ENCODE peak calls at places on chromosome 16, in eight cellular contexts. X is psoas muscle; O is stimulated activated CD4-positive, alpha-beta T cell treated with anti-CD3 and anti-CD28 coated beads, Interleukin-1b, Interleukin-23, amount 100 ng/mL, for 1 hour; Z is HEK293T; V is stomach; I is GM04504; C is activated gamma-delta T cell treated with Interleukin-2 at 50 U/mL for 16 hours; K is GOT3. N is an unnamed sample.

GRCh38 chr16:48452991-48453760 is 68.0 kb upstream of the SIAH1 start:
- DNase-seq in X (peak), O (no peak), Z (no peak), V (no peak), I (no peak), C (no peak), K (no peak), N (no peak)

GRCh38 chr16:30896203-30896889 is at the start of gene CTF1:
- DNase-seq in X (peak), O (no peak), Z (peak), V (peak), I (peak), C (no peak), K (no peak), N (peak)

GRCh38 chr16:67716097-67716496 is 3.0 kb downstream of the GFOD2 start:
- DNase-seq in X (no peak), O (no peak), Z (no peak), V (no peak), I (no peak), C (no peak), K (no peak), N (no peak)

GRCh38 chr16:70659953-70660671 is 13.8 kb downstream of the IL34 start:
- DNase-seq in X (no peak), O (no peak), Z (no peak), V (no peak), I (no peak), C (no peak), K (no peak), N (no peak)

GRCh38 chr16:29230671-29231091 is 175.8 kb downstream of the NPIPB11 start:
- DNase-seq in X (no peak), O (no peak), Z (no peak), V (no peak), I (no peak), C (no peak), K (no peak), N (no peak)

GRCh38 chr16:73056911-73057310 is 9.0 kb upstream of the ZFHX3 start:
- DNase-seq in X (no peak), O (no peak), Z (no peak), V (no peak), I (no peak), C (no peak), K (no peak), N (no peak)

GRCh38 chr16:23836404-23837291 is 865 bp downstream of the PRKCB start:
- DNase-seq in X (peak), O (no peak), Z (peak), V (peak), I (no peak), C (peak), K (no peak), N (peak)

GRCh38 chr16:75361936-75362335 is 71.4 kb downstream of the CFDP1 start:
- DNase-seq in X (no peak), O (no peak), Z (no peak), V (no peak), I (no peak), C (no peak), K (no peak), N (no peak)

GRCh38 chr16:87603684-87604571 is 1.6 kb downstream of the JPH3 start:
- DNase-seq in X (no peak), O (no peak), Z (no peak), V (no peak), I (no peak), C (no peak), K (no peak), N (no peak)

GRCh38 chr16:16025214-16025968 is 76.0 kb downstream of the ABCC1 start:
- DNase-seq in X (no peak), O (peak), Z (no peak), V (no peak), I (peak), C (peak), K (no peak), N (peak)

GRCh38 chr16:20901068-20901440 is 483 bp downstream of the LYRM1 start:
- DNase-seq in X (no peak), O (no peak), Z (no peak), V (no peak), I (no peak), C (no peak), K (no peak), N (no peak)

GRCh38 chr16:68234188-68235104 is 1.5 kb downstream of the ESRP2 start:
- DNase-seq in X (peak), O (no peak), Z (no peak), V (peak), I (no peak), C (no peak), K (no peak), N (peak)

GRCh38 chr16:67482260-67482924 is 955 bp downstream of the AGRP start:
- DNase-seq in X (no peak), O (no peak), Z (no peak), V (no peak), I (no peak), C (no peak), K (no peak), N (no peak)

GRCh38 chr16:27448531-27449433 is 46.8 kb downstream of the IL21R start:
- DNase-seq in X (no peak), O (no peak), Z (no peak), V (no peak), I (no peak), C (no peak), K (no peak), N (no peak)

GRCh38 chr16:57590654-57591085 is 37.8 kb upstream of the ADGRG1 start:
- DNase-seq in X (no peak), O (no peak), Z (no peak), V (no peak), I (peak), C (no peak), K (no peak), N (no peak)

GRCh38 chr16:70018254-70018653 is 67.1 kb downstream of the CLEC18A start:
- DNase-seq in X (no peak), O (no peak), Z (peak), V (no peak), I (no peak), C (peak), K (no peak), N (no peak)

GRCh38 chr16:15915555-15916081 is 27.2 kb upstream of the CEP20 start:
- DNase-seq in X (no peak), O (no peak), Z (no peak), V (no peak), I (no peak), C (no peak), K (no peak), N (no peak)

GRCh38 chr16:57648590-57649442 is 19.3 kb upstream of the ADGRG3 start:
- DNase-seq in X (peak), O (peak), Z (peak), V (peak), I (peak), C (peak), K (peak), N (peak)

GRCh38 chr16:88599092-88599733 is 29.0 kb downstream of the ZC3H18 start:
- DNase-seq in X (peak), O (no peak), Z (no peak), V (peak), I (no peak), C (no peak), K (no peak), N (peak)

GRCh38 chr16:46765050-46765449 is 16.9 kb upstream of the MYLK3 start:
- DNase-seq in X (no peak), O (no peak), Z (no peak), V (no peak), I (peak), C (no peak), K (no peak), N (no peak)

GRCh38 chr16:59886021-59886420 is 1151.9 kb upstream of the GOT2 start:
- DNase-seq in X (peak), O (no peak), Z (no peak), V (no peak), I (peak), C (no peak), K (no peak), N (peak)

GRCh38 chr16:49510676-49511305 is 137.2 kb downstream of the C16orf78 start:
- DNase-seq in X (peak), O (no peak), Z (no peak), V (no peak), I (no peak), C (no peak), K (no peak), N (no peak)

GRCh38 chr16:24853830-24854229 is 8.1 kb downstream of the SLC5A11 start:
- DNase-seq in X (no peak), O (no peak), Z (no peak), V (no peak), I (no peak), C (no peak), K (no peak), N (no peak)

GRCh38 chr16:30760160-30760559 is 1.7 kb downstream of the CFAP119 start:
- DNase-seq in X (peak), O (no peak), Z (no peak), V (no peak), I (no peak), C (no peak), K (no peak), N (no peak)

N was measured in thyroid gland.